ENCODE peak calls at places on chromosomes 12 and 14, in five cellular contexts. W, A, H, I and P are unnamed samples.
A peak's percentile ranks its signal among the peaks of the same experiment; 100 is the strongest.

GRCh38 chr14:99865408-99865807 is 72.2 kb downstream of the EML1 start:
- DNase-seq in H (no peak), I (no peak), A (no peak), W (no peak), P (no peak)

GRCh38 chr12:95083938-95084337 is 10.5 kb upstream of the NR2C1 start:
- DNase-seq in W (peak; percentile 56), I (no peak), A (no peak), H (no peak), P (peak; percentile 49)

GRCh38 chr14:75361751-75362433 is 65.9 kb upstream of the JDP2 start:
- DNase-seq in A (no peak), I (no peak), H (no peak), W (no peak), P (no peak)

GRCh38 chr12:49784756-49785409 is 43.3 kb downstream of the NCKAP5L start:
- DNase-seq in I (no peak), W (no peak), A (no peak), H (no peak), P (no peak)

GRCh38 chr14:81366259-81366658 is 33.9 kb downstream of the STON2 start:
- DNase-seq in H (no peak), A (no peak), I (no peak), W (no peak), P (no peak)

GRCh38 chr12:96187675-96188355 is 6.4 kb upstream of the ELK3 start:
- DNase-seq in W (no peak), I (no peak), A (no peak), H (no peak), P (no peak)

GRCh38 chr14:37493606-37494005 is 101.4 kb downstream of the FOXA1 start:
- DNase-seq in H (no peak), A (no peak), W (no peak), I (no peak), P (no peak)

GRCh38 chr12:1800646-1801284 is 19.6 kb upstream of the LRTM2 start:
- DNase-seq in W (no peak), I (no peak), A (no peak), H (no peak), P (no peak)

GRCh38 chr14:59215353-59215752 is 26.9 kb downstream of the DAAM1 start:
- DNase-seq in H (no peak), W (no peak), A (no peak), I (no peak), P (no peak)

GRCh38 chr14:68913516-68913915 is 65.6 kb downstream of the ACTN1 start:
- DNase-seq in A (no peak), H (no peak), I (no peak), W (no peak), P (no peak)

GRCh38 chr14:93054006-93054405 is 61.7 kb downstream of the ITPK1 start:
- DNase-seq in I (no peak), A (no peak), H (no peak), W (no peak), P (no peak)

GRCh38 chr12:128644664-128645296 is 179.0 kb downstream of the SLC15A4 start:
- DNase-seq in I (no peak), A (peak; percentile 30), W (no peak), H (peak; percentile 12), P (no peak)

GRCh38 chr12:95277139-95277538 is 59.5 kb downstream of the VEZT start:
- DNase-seq in W (no peak), H (no peak), I (no peak), A (no peak), P (no peak)

GRCh38 chr12:54015210-54015931 is 6.6 kb downstream of the HOXC8 start:
- DNase-seq in I (no peak), W (no peak), H (no peak), A (no peak), P (no peak)

GRCh38 chr14:61894452-61895077 is 132.3 kb downstream of the SNAPC1 start:
- DNase-seq in W (peak; percentile 11), I (peak; percentile 46), H (peak; percentile 29), A (peak; percentile 63), P (peak; percentile 16)

GRCh38 chr12:113204806-113205205 is 16.5 kb upstream of the TPCN1 start:
- DNase-seq in A (no peak), I (no peak), H (no peak), W (peak; percentile 28), P (no peak)